ENCODE peak calls at places on chromosomes 6 and 20, in four cellular contexts. One of them, this sample, is unnamed. For H3K4me1, the result is how much of the 10 kb centered on the place peaks cover.

GRCh38 chr6:170038251-170038650 is 252.6 kb downstream of the DLL1 start:
- DNase-seq in CD8-positive, alpha-beta T cell: no peak
- DNase-seq in A673: no peak
- DNase-seq in left lung: no peak
- DNase-seq in this sample: no peak

GRCh38 chr6:1552296-1552761 is 57.4 kb upstream of the FOXC1 start:
- DNase-seq in CD8-positive, alpha-beta T cell: no peak
- DNase-seq in A673: peak
- DNase-seq in left lung: no peak
- DNase-seq in this sample: peak

GRCh38 chr20:3606021-3606420 is 57.2 kb downstream of the GFRA4 start:
- DNase-seq in CD8-positive, alpha-beta T cell: no peak
- DNase-seq in A673: no peak
- DNase-seq in left lung: no peak
- DNase-seq in this sample: no peak

GRCh38 chr6:137494281-137494966 is at the start of gene OLIG3:
- DNase-seq in CD8-positive, alpha-beta T cell: peak
- DNase-seq in A673: no peak
- DNase-seq in left lung: no peak
- DNase-seq in this sample: peak

GRCh38 chr20:19256085-19256484 is 43.6 kb downstream of the SLC24A3 start:
- DNase-seq in CD8-positive, alpha-beta T cell: no peak
- DNase-seq in A673: no peak
- DNase-seq in left lung: no peak
- DNase-seq in this sample: no peak

GRCh38 chr20:21522479-21523397 is 8.9 kb upstream of the NKX2-2 start:
- DNase-seq in CD8-positive, alpha-beta T cell: no peak
- DNase-seq in A673: peak
- DNase-seq in left lung: peak
- DNase-seq in this sample: peak

GRCh38 chr6:150527100-150527499 is 72.6 kb upstream of the PLEKHG1 start:
- DNase-seq in CD8-positive, alpha-beta T cell: no peak
- DNase-seq in A673: no peak
- DNase-seq in left lung: no peak
- DNase-seq in this sample: no peak

GRCh38 chr6:140264451-140264850 is 890.0 kb upstream of the CITED2 start:
- DNase-seq in CD8-positive, alpha-beta T cell: no peak
- DNase-seq in A673: no peak
- DNase-seq in left lung: no peak
- DNase-seq in this sample: no peak

GRCh38 chr6:101462576-101462975 is 69.1 kb downstream of the GRIK2 start:
- DNase-seq in CD8-positive, alpha-beta T cell: no peak
- DNase-seq in A673: no peak
- DNase-seq in left lung: no peak
- DNase-seq in this sample: no peak

GRCh38 chr6:87115402-87116135 is 20.7 kb upstream of the CGA start:
- DNase-seq in CD8-positive, alpha-beta T cell: no peak
- DNase-seq in A673: no peak
- DNase-seq in left lung: no peak
- DNase-seq in this sample: no peak

GRCh38 chr20:53077373-53078205 is 105.4 kb downstream of the TSHZ2 start:
- DNase-seq in CD8-positive, alpha-beta T cell: no peak
- DNase-seq in A673: no peak
- DNase-seq in left lung: no peak
- DNase-seq in this sample: no peak

GRCh38 chr6:1310628-1311399 is 1.1 kb upstream of the FOXQ1 start:
- DNase-seq in CD8-positive, alpha-beta T cell: no peak
- DNase-seq in A673: no peak
- DNase-seq in left lung: peak
- DNase-seq in this sample: peak

GRCh38 chr20:2130062-2130591 is 28.5 kb downstream of the STK35 start:
- DNase-seq in CD8-positive, alpha-beta T cell: no peak
- DNase-seq in A673: no peak
- DNase-seq in left lung: no peak
- DNase-seq in this sample: no peak

GRCh38 chr20:25863536-25864325 is 167.1 kb upstream of the ZNF337 start:
- DNase-seq in CD8-positive, alpha-beta T cell: no peak
- DNase-seq in A673: no peak
- DNase-seq in left lung: peak
- DNase-seq in this sample: peak

GRCh38 chr20:21395666-21396044 is 1.7 kb downstream of the NKX2-4 start:
- DNase-seq in CD8-positive, alpha-beta T cell: peak
- DNase-seq in A673: no peak
- DNase-seq in left lung: no peak
- DNase-seq in this sample: peak

GRCh38 chr6:158031445-158032353 is 50.0 kb downstream of the SYNJ2 start:
- DNase-seq in CD8-positive, alpha-beta T cell: peak
- DNase-seq in A673: peak
- DNase-seq in left lung: peak
- DNase-seq in this sample: no peak

GRCh38 chr20:43731469-43731868 is 4.7 kb upstream of the GTSF1L start:
- DNase-seq in CD8-positive, alpha-beta T cell: no peak
- DNase-seq in A673: peak
- DNase-seq in left lung: no peak
- DNase-seq in this sample: no peak

GRCh38 chr6:154543638-154544037 is 33.2 kb upstream of the CNKSR3 start:
- DNase-seq in CD8-positive, alpha-beta T cell: no peak
- DNase-seq in A673: no peak
- DNase-seq in left lung: no peak
- DNase-seq in this sample: no peak

GRCh38 chr20:4488407-4489339 is 233.0 kb upstream of the PRND start:
- DNase-seq in CD8-positive, alpha-beta T cell: no peak
- DNase-seq in A673: no peak
- DNase-seq in left lung: no peak
- DNase-seq in this sample: no peak

GRCh38 chr6:51411726-51412125 is 593.1 kb downstream of the TFAP2B start:
- DNase-seq in CD8-positive, alpha-beta T cell: no peak
- DNase-seq in A673: peak
- DNase-seq in left lung: no peak
- DNase-seq in this sample: no peak

GRCh38 chr6:154164397-154164796 is 125.4 kb downstream of the OPRM1 start:
- DNase-seq in CD8-positive, alpha-beta T cell: no peak
- DNase-seq in A673: no peak
- DNase-seq in left lung: no peak
- DNase-seq in this sample: no peak

GRCh38 chr6:6610031-6610591 is 21.6 kb downstream of the LY86 start:
- DNase-seq in CD8-positive, alpha-beta T cell: peak
- DNase-seq in A673: no peak
- DNase-seq in left lung: no peak
- DNase-seq in this sample: no peak

GRCh38 chr6:1031671-1032070 is 280.2 kb upstream of the FOXQ1 start:
- DNase-seq in CD8-positive, alpha-beta T cell: no peak
- DNase-seq in A673: no peak
- DNase-seq in left lung: no peak
- DNase-seq in this sample: no peak

GRCh38 chr6:123994891-123995635 is 191.4 kb downstream of the NKAIN2 start:
- DNase-seq in CD8-positive, alpha-beta T cell: no peak
- DNase-seq in A673: no peak
- DNase-seq in left lung: no peak
- DNase-seq in this sample: no peak

GRCh38 chr6:71290611-71291010 is 2.0 kb downstream of the OGFRL1 start:
- DNase-seq in CD8-positive, alpha-beta T cell: no peak
- DNase-seq in A673: no peak
- DNase-seq in left lung: no peak
- DNase-seq in this sample: no peak

GRCh38 chr6:43093361-43094289 is 17.5 kb downstream of the PTK7 start:
- DNase-seq in CD8-positive, alpha-beta T cell: no peak
- DNase-seq in A673: no peak
- DNase-seq in left lung: no peak
- DNase-seq in this sample: no peak
- H3K4me3 ChIP-seq in CD8-positive, alpha-beta T cell: no peak
- H3K4me3 ChIP-seq in A673: no peak
- H3K4me3 ChIP-seq in left lung: no peak
- H3K4me3 ChIP-seq in this sample: no peak

GRCh38 chr20:34705008-34705382 is 851 bp downstream of the TP53INP2 start:
- DNase-seq in CD8-positive, alpha-beta T cell: no peak
- DNase-seq in A673: no peak
- DNase-seq in left lung: no peak
- DNase-seq in this sample: peak

GRCh38 chr20:34703061-34703572 is 1.0 kb upstream of the TP53INP2 start:
- DNase-seq in CD8-positive, alpha-beta T cell: no peak
- DNase-seq in A673: no peak
- DNase-seq in left lung: no peak
- DNase-seq in this sample: no peak

GRCh38 chr20:34704177-34705007 is at the start of gene TP53INP2:
- DNase-seq in CD8-positive, alpha-beta T cell: peak
- DNase-seq in A673: peak
- DNase-seq in left lung: peak
- DNase-seq in this sample: peak

GRCh38 chr20:34705383-34706021 is 1.4 kb downstream of the TP53INP2 start:
- DNase-seq in CD8-positive, alpha-beta T cell: no peak
- DNase-seq in A673: no peak
- DNase-seq in left lung: no peak
- DNase-seq in this sample: no peak

GRCh38 chr20:34703573-34704176 is 469 bp upstream of the TP53INP2 start:
- DNase-seq in CD8-positive, alpha-beta T cell: peak
- DNase-seq in A673: peak
- DNase-seq in left lung: no peak
- DNase-seq in this sample: peak
- TF ChIP-seq CTCF in CD8-positive, alpha-beta T cell: no peak
- TF ChIP-seq CTCF in A673: no peak
- TF ChIP-seq CTCF in left lung: no peak
- TF ChIP-seq CTCF in this sample: no peak

GRCh38 chr6:112038756-112039430 is 15.0 kb upstream of the CCN6 start:
- DNase-seq in CD8-positive, alpha-beta T cell: no peak
- DNase-seq in A673: no peak
- DNase-seq in left lung: no peak
- DNase-seq in this sample: no peak

GRCh38 chr6:112043032-112044007 is 10.6 kb upstream of the CCN6 start:
- DNase-seq in CD8-positive, alpha-beta T cell: peak
- DNase-seq in A673: peak
- DNase-seq in left lung: peak
- DNase-seq in this sample: peak

GRCh38 chr6:112041535-112041934 is 12.4 kb upstream of the CCN6 start:
- DNase-seq in CD8-positive, alpha-beta T cell: no peak
- DNase-seq in A673: no peak
- DNase-seq in left lung: no peak
- DNase-seq in this sample: no peak

GRCh38 chr6:112039431-112039770 is 14.5 kb upstream of the CCN6 start:
- DNase-seq in CD8-positive, alpha-beta T cell: no peak
- DNase-seq in A673: no peak
- DNase-seq in left lung: no peak
- DNase-seq in this sample: no peak

GRCh38 chr6:112040933-112041332 is 13.0 kb upstream of the CCN6 start:
- DNase-seq in CD8-positive, alpha-beta T cell: no peak
- DNase-seq in A673: no peak
- DNase-seq in left lung: no peak
- DNase-seq in this sample: no peak
- H3K4me1 ChIP-seq in CD8-positive, alpha-beta T cell: under half
- H3K4me1 ChIP-seq in A673: under half
- H3K4me1 ChIP-seq in left lung: under half
- H3K4me1 ChIP-seq in this sample: under half

DNA sequence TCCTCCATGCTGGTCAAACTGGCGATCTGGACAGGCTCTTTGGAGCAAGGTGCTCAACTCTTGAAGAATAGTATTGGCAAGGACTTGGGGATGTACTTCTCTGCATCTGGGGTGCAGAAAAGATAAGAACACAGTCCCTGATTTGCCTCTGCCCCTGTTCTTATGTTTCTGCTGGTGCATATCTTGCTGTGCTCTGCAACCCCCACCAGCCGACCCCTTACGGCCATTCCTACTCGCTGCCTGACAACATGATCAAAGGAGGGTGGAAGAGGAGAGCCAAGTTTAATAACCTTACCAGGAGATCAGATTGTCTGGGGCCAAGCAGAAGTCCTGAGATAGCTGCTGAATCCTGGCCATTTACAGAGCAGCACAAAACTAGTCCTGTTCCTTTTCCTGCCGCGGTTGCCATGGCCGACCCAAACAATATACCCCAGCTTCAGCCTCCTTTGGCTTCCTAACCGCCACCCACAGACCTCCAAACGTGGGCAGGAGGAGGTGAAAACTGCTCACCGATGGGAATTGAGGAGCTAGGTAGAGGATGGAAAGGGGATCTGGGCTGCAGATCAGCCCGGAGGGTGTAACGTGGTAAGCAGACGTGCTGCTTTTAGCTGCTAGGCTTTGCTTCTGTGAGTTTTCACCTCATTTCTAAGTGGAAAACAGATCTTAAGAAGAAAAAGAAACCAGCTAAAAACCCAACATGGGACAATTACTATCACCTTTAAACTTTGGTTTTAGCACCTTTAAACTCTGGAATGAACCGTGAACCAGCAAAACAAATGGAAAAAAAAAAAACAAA is 60.9 kb downstream of the ATXN1 start:
- DNase-seq in CD8-positive, alpha-beta T cell: peak
- DNase-seq in A673: no peak
- DNase-seq in left lung: no peak
- DNase-seq in this sample: no peak
- H3K4me3 ChIP-seq in CD8-positive, alpha-beta T cell: peak
- H3K4me3 ChIP-seq in A673: no peak
- H3K4me3 ChIP-seq in left lung: no peak
- H3K4me3 ChIP-seq in this sample: no peak

GRCh38 chr6:75551367-75551952 is 50.2 kb upstream of the SENP6 start:
- DNase-seq in CD8-positive, alpha-beta T cell: no peak
- DNase-seq in A673: no peak
- DNase-seq in left lung: no peak
- DNase-seq in this sample: no peak

GRCh38 chr6:75543311-75543710 is 49.7 kb upstream of the FILIP1 start:
- DNase-seq in CD8-positive, alpha-beta T cell: no peak
- DNase-seq in A673: no peak
- DNase-seq in left lung: no peak
- DNase-seq in this sample: no peak

GRCh38 chr6:75550544-75551167 is 51.0 kb upstream of the SENP6 start:
- DNase-seq in CD8-positive, alpha-beta T cell: no peak
- DNase-seq in A673: no peak
- DNase-seq in left lung: no peak
- DNase-seq in this sample: no peak

DNA sequence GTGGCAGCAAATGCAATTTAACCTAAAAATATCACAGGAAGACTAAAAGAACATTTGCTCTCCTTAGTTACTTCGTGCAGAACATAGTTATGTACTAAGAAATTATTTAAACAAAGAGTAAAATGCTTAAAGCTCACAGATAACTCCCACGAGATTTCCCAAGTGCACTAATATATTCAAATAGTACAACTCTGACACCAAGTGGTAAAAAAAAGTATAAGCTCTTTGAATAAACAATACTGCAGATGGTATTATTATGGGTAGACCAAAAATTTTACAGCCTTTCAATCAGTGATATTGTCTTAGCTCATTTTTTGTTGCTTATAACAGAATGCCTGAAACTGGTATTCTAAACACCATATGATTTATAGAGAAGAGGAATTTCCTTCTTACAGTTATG is 52.8 kb upstream of the FILIP1 start:
- DNase-seq in CD8-positive, alpha-beta T cell: no peak
- DNase-seq in A673: peak
- DNase-seq in left lung: no peak
- DNase-seq in this sample: peak
- TF ChIP-seq CTCF in CD8-positive, alpha-beta T cell: no peak
- TF ChIP-seq CTCF in A673: peak
- TF ChIP-seq CTCF in left lung: no peak
- TF ChIP-seq CTCF in this sample: peak